ENCODE peak calls at places on chromosomes 11 and 22, in five cellular contexts. One of them, this sample, is unnamed.

GRCh38 chr11:65498977-65499712 is at the start of gene MALAT1:
- DNase-seq in IMR-90: peak
- DNase-seq in H1: peak
- DNase-seq in mesenchymal stem cell: peak
- DNase-seq in neuronal stem cell: peak
- DNase-seq in this sample: peak

GRCh38 chr11:114135737-114136151 is 76.2 kb downstream of the ZBTB16 start:
- DNase-seq in neuronal stem cell: no peak
- DNase-seq in mesenchymal stem cell: peak
- DNase-seq in IMR-90: no peak
- DNase-seq in H1: no peak
- DNase-seq in this sample: peak

GRCh38 chr22:49820984-49821383 is 6.7 kb downstream of the BRD1 start:
- DNase-seq in IMR-90: no peak
- DNase-seq in H1: no peak
- DNase-seq in neuronal stem cell: no peak
- DNase-seq in mesenchymal stem cell: no peak
- DNase-seq in this sample: no peak

GRCh38 chr22:23827351-23827995 is 11.3 kb downstream of the DERL3 start:
- DNase-seq in mesenchymal stem cell: no peak
- DNase-seq in neuronal stem cell: no peak
- DNase-seq in H1: no peak
- DNase-seq in IMR-90: no peak
- DNase-seq in this sample: no peak

GRCh38 chr11:115316682-115317081 is 187.5 kb downstream of the CADM1 start:
- DNase-seq in mesenchymal stem cell: no peak
- DNase-seq in IMR-90: no peak
- DNase-seq in neuronal stem cell: no peak
- DNase-seq in H1: no peak
- DNase-seq in this sample: no peak

GRCh38 chr11:3184732-3185347 is 19.7 kb upstream of the OSBPL5 start:
- DNase-seq in IMR-90: no peak
- DNase-seq in H1: no peak
- DNase-seq in mesenchymal stem cell: no peak
- DNase-seq in neuronal stem cell: no peak
- DNase-seq in this sample: no peak

GRCh38 chr22:46212195-46212594 is 37.9 kb downstream of the CDPF1 start:
- DNase-seq in IMR-90: no peak
- DNase-seq in neuronal stem cell: no peak
- DNase-seq in H1: no peak
- DNase-seq in mesenchymal stem cell: no peak
- DNase-seq in this sample: no peak

GRCh38 chr11:105144887-105145286 is 5.3 kb upstream of the CARD18 start:
- DNase-seq in H1: no peak
- DNase-seq in IMR-90: peak
- DNase-seq in mesenchymal stem cell: peak
- DNase-seq in neuronal stem cell: no peak
- DNase-seq in this sample: no peak

GRCh38 chr11:76233196-76233921 is 27.1 kb upstream of the WNT11 start:
- DNase-seq in H1: no peak
- DNase-seq in neuronal stem cell: no peak
- DNase-seq in IMR-90: no peak
- DNase-seq in mesenchymal stem cell: no peak
- DNase-seq in this sample: no peak

GRCh38 chr11:19336331-19336730 is 95.6 kb upstream of the E2F8 start:
- DNase-seq in neuronal stem cell: no peak
- DNase-seq in mesenchymal stem cell: no peak
- DNase-seq in H1: no peak
- DNase-seq in IMR-90: no peak
- DNase-seq in this sample: no peak

GRCh38 chr11:96168623-96169022 is 174.4 kb downstream of the MAML2 start:
- DNase-seq in mesenchymal stem cell: peak
- DNase-seq in neuronal stem cell: no peak
- DNase-seq in IMR-90: peak
- DNase-seq in H1: no peak
- DNase-seq in this sample: no peak

GRCh38 chr22:27238935-27239510 is 562.5 kb downstream of the MN1 start:
- DNase-seq in mesenchymal stem cell: peak
- DNase-seq in neuronal stem cell: no peak
- DNase-seq in H1: no peak
- DNase-seq in IMR-90: peak
- DNase-seq in this sample: peak

GRCh38 chr22:45127866-45128265 is 35.9 kb upstream of the NUP50 start:
- DNase-seq in mesenchymal stem cell: peak
- DNase-seq in H1: no peak
- DNase-seq in neuronal stem cell: no peak
- DNase-seq in IMR-90: peak
- DNase-seq in this sample: no peak

GRCh38 chr11:10473371-10473770 is 18.3 kb downstream of the AMPD3 start:
- DNase-seq in H1: no peak
- DNase-seq in neuronal stem cell: no peak
- DNase-seq in IMR-90: no peak
- DNase-seq in mesenchymal stem cell: no peak
- DNase-seq in this sample: no peak

GRCh38 chr22:28395920-28396447 is 283.7 kb downstream of the TTC28 start:
- DNase-seq in H1: no peak
- DNase-seq in mesenchymal stem cell: peak
- DNase-seq in neuronal stem cell: no peak
- DNase-seq in IMR-90: peak
- DNase-seq in this sample: peak

GRCh38 chr11:3855808-3856491 is 486 bp downstream of the STIM1 start:
- DNase-seq in IMR-90: no peak
- DNase-seq in mesenchymal stem cell: peak
- DNase-seq in neuronal stem cell: no peak
- DNase-seq in H1: peak
- DNase-seq in this sample: peak

GRCh38 chr11:79417069-79417920 is 23.5 kb downstream of the TENM4 start:
- DNase-seq in H1: no peak
- DNase-seq in IMR-90: peak
- DNase-seq in mesenchymal stem cell: peak
- DNase-seq in neuronal stem cell: no peak
- DNase-seq in this sample: peak

GRCh38 chr11:65560555-65561418 is 2.6 kb upstream of the LTBP3 start:
- DNase-seq in mesenchymal stem cell: peak
- DNase-seq in IMR-90: peak
- DNase-seq in neuronal stem cell: no peak
- DNase-seq in H1: peak
- DNase-seq in this sample: no peak

GRCh38 chr22:30192427-30192826 is 54.1 kb downstream of the LIF start:
- DNase-seq in IMR-90: no peak
- DNase-seq in neuronal stem cell: no peak
- DNase-seq in H1: no peak
- DNase-seq in mesenchymal stem cell: no peak
- DNase-seq in this sample: no peak

GRCh38 chr11:33476945-33477584 is 219.9 kb downstream of the HIPK3 start:
- DNase-seq in H1: no peak
- DNase-seq in IMR-90: peak
- DNase-seq in mesenchymal stem cell: no peak
- DNase-seq in neuronal stem cell: no peak
- DNase-seq in this sample: no peak

GRCh38 chr11:110295487-110296225 is 758 bp downstream of the RDX start:
- DNase-seq in IMR-90: peak
- DNase-seq in H1: peak
- DNase-seq in neuronal stem cell: peak
- DNase-seq in mesenchymal stem cell: peak
- DNase-seq in this sample: peak

GRCh38 chr11:72829884-72830533 is 15.8 kb downstream of the ATG16L2 start:
- DNase-seq in H1: no peak
- DNase-seq in mesenchymal stem cell: no peak
- DNase-seq in neuronal stem cell: no peak
- DNase-seq in IMR-90: no peak
- DNase-seq in this sample: no peak

GRCh38 chr22:37212174-37212906 is at the start of gene SSTR3:
- DNase-seq in H1: peak
- DNase-seq in IMR-90: no peak
- DNase-seq in neuronal stem cell: peak
- DNase-seq in mesenchymal stem cell: no peak
- DNase-seq in this sample: no peak

GRCh38 chr11:119384332-119384731 is 2.8 kb upstream of the USP2 start:
- DNase-seq in H1: no peak
- DNase-seq in IMR-90: no peak
- DNase-seq in neuronal stem cell: no peak
- DNase-seq in mesenchymal stem cell: no peak
- DNase-seq in this sample: no peak

GRCh38 chr22:22032906-22033802 is 50.6 kb upstream of the TOP3B start:
- DNase-seq in IMR-90: no peak
- DNase-seq in neuronal stem cell: no peak
- DNase-seq in H1: no peak
- DNase-seq in mesenchymal stem cell: no peak
- DNase-seq in this sample: peak

GRCh38 chr22:50688448-50688847 is 15.8 kb downstream of the SHANK3 start:
- DNase-seq in H1: peak
- DNase-seq in mesenchymal stem cell: no peak
- DNase-seq in IMR-90: no peak
- DNase-seq in neuronal stem cell: no peak
- DNase-seq in this sample: no peak

GRCh38 chr22:41969110-41969646 is at the start of gene SEPTIN3:
- DNase-seq in mesenchymal stem cell: no peak
- DNase-seq in H1: no peak
- DNase-seq in IMR-90: no peak
- DNase-seq in neuronal stem cell: no peak
- DNase-seq in this sample: no peak
- H2AFZ ChIP-seq in mesenchymal stem cell: no peak
- H2AFZ ChIP-seq in H1: no peak
- H2AFZ ChIP-seq in IMR-90: peak
- H2AFZ ChIP-seq in neuronal stem cell: peak
- H2AFZ ChIP-seq in this sample: no peak

GRCh38 chr11:131486937-131487336 is 116.5 kb downstream of the NTM start:
- DNase-seq in H1: no peak
- DNase-seq in IMR-90: no peak
- DNase-seq in mesenchymal stem cell: no peak
- DNase-seq in neuronal stem cell: no peak
- DNase-seq in this sample: no peak

GRCh38 chr11:131486100-131486499 is 115.7 kb downstream of the NTM start:
- DNase-seq in H1: no peak
- DNase-seq in mesenchymal stem cell: no peak
- DNase-seq in neuronal stem cell: no peak
- DNase-seq in IMR-90: no peak
- DNase-seq in this sample: no peak

GRCh38 chr11:131483453-131483852 is 113.0 kb downstream of the NTM start:
- DNase-seq in IMR-90: no peak
- DNase-seq in neuronal stem cell: no peak
- DNase-seq in mesenchymal stem cell: no peak
- DNase-seq in H1: no peak
- DNase-seq in this sample: no peak

GRCh38 chr11:131481317-131481716 is 110.9 kb downstream of the NTM start:
- DNase-seq in neuronal stem cell: no peak
- DNase-seq in mesenchymal stem cell: no peak
- DNase-seq in H1: no peak
- DNase-seq in IMR-90: no peak
- DNase-seq in this sample: no peak

DNA sequence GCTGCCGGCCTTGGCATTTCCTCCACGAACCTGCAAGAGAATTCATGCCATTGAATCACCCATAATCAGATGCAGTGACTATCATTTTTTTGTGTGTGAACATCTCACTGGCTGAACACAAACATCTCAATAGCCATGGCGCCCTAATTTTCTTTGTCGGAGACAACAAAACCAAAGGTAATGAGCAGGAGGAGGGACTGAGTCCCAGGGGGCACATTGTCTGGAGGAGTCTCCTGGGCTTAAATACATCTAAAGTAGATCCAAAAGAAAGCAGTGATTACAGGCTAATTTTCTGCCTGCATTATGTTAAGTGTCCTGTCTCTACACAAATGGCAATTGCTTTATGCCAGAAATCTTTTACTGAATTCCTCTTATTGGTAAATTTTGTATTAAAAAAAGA is 113.5 kb downstream of the NTM start:
- DNase-seq in mesenchymal stem cell: no peak
- DNase-seq in neuronal stem cell: no peak
- DNase-seq in H1: no peak
- DNase-seq in IMR-90: no peak
- DNase-seq in this sample: no peak
- H3K18ac ChIP-seq in mesenchymal stem cell: no peak
- H3K18ac ChIP-seq in neuronal stem cell: no peak
- H3K18ac ChIP-seq in H1: no peak
- H3K18ac ChIP-seq in IMR-90: no peak
- H3K18ac ChIP-seq in this sample: no peak

GRCh38 chr11:83427943-83428342 is 141.8 kb upstream of the CCDC90B start:
- DNase-seq in neuronal stem cell: no peak
- DNase-seq in IMR-90: no peak
- DNase-seq in mesenchymal stem cell: no peak
- DNase-seq in H1: no peak
- DNase-seq in this sample: peak

GRCh38 chr11:83424376-83425136 is 138.4 kb upstream of the CCDC90B start:
- DNase-seq in neuronal stem cell: no peak
- DNase-seq in IMR-90: no peak
- DNase-seq in H1: no peak
- DNase-seq in mesenchymal stem cell: no peak
- DNase-seq in this sample: no peak

GRCh38 chr11:83425137-83425466 is 138.9 kb upstream of the CCDC90B start:
- DNase-seq in IMR-90: no peak
- DNase-seq in neuronal stem cell: no peak
- DNase-seq in mesenchymal stem cell: no peak
- DNase-seq in H1: no peak
- DNase-seq in this sample: no peak
- H2AFZ ChIP-seq in IMR-90: no peak
- H2AFZ ChIP-seq in neuronal stem cell: no peak
- H2AFZ ChIP-seq in mesenchymal stem cell: no peak
- H2AFZ ChIP-seq in H1: no peak
- H2AFZ ChIP-seq in this sample: no peak

GRCh38 chr11:133041928-133042890 is 490.1 kb downstream of the OPCML start:
- DNase-seq in mesenchymal stem cell: no peak
- DNase-seq in IMR-90: no peak
- DNase-seq in H1: no peak
- DNase-seq in neuronal stem cell: no peak
- DNase-seq in this sample: no peak
- H3K18ac ChIP-seq in mesenchymal stem cell: no peak
- H3K18ac ChIP-seq in IMR-90: no peak
- H3K18ac ChIP-seq in H1: no peak
- H3K18ac ChIP-seq in neuronal stem cell: no peak
- H3K18ac ChIP-seq in this sample: no peak

GRCh38 chr22:32069579-32070372 is 26.7 kb downstream of the SLC5A1 start:
- DNase-seq in H1: no peak
- DNase-seq in IMR-90: no peak
- DNase-seq in mesenchymal stem cell: no peak
- DNase-seq in neuronal stem cell: no peak
- DNase-seq in this sample: no peak
- H2AFZ ChIP-seq in H1: peak
- H2AFZ ChIP-seq in IMR-90: no peak
- H2AFZ ChIP-seq in mesenchymal stem cell: no peak
- H2AFZ ChIP-seq in neuronal stem cell: no peak
- H2AFZ ChIP-seq in this sample: no peak

GRCh38 chr22:41833369-41834004 is 582 bp downstream of the SREBF2 start:
- DNase-seq in IMR-90: no peak
- DNase-seq in neuronal stem cell: no peak
- DNase-seq in mesenchymal stem cell: peak
- DNase-seq in H1: peak
- DNase-seq in this sample: no peak
- H3K18ac ChIP-seq in IMR-90: peak
- H3K18ac ChIP-seq in neuronal stem cell: peak
- H3K18ac ChIP-seq in mesenchymal stem cell: peak
- H3K18ac ChIP-seq in H1: peak
- H3K18ac ChIP-seq in this sample: peak

DNA sequence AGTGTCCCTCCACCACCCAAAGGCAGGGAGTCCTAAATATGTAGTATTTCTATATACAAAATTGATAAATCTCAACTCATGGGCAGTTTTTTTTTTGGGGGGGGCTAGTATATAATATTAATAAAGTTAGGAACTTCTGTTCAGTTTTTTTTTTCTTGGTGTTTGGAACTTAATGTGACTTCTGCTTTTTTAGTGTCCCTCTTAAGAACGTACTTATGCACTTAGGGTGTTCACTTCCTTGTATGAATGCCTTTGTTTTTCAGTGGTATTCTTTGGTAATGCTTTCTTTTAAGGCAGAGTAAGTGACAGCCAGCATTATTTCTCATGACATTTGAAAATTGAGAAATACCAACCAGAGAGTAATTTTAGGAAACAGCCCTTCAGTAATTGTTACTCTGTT is 2.3 kb downstream of the GRK3 start:
- DNase-seq in neuronal stem cell: no peak
- DNase-seq in mesenchymal stem cell: no peak
- DNase-seq in H1: no peak
- DNase-seq in IMR-90: no peak
- DNase-seq in this sample: no peak
- H2AFZ ChIP-seq in neuronal stem cell: no peak
- H2AFZ ChIP-seq in mesenchymal stem cell: no peak
- H2AFZ ChIP-seq in H1: no peak
- H2AFZ ChIP-seq in IMR-90: no peak
- H2AFZ ChIP-seq in this sample: no peak

This sample was measured in trophoblast cell.